ENCODE peak calls at places on chromosomes 1 and 21, in five cellular contexts. D, I, M, U and X are unnamed samples.

GRCh38 chr1:192575499-192576189 is at the start of gene RGS1:
- DNase-seq in I (no peak), D (peak), M (peak), U (no peak), X (no peak)

GRCh38 chr1:21956720-21957552 is 19.8 kb upstream of the HSPG2 start:
- DNase-seq in U (peak), I (no peak), M (peak), D (peak), X (peak)

GRCh38 chr1:76073471-76073870 is 1.1 kb upstream of the ST6GALNAC3 start:
- DNase-seq in U (peak), M (no peak), D (no peak), I (no peak), X (no peak)

GRCh38 chr1:31571340-31572295 is 4.7 kb upstream of the TINAGL1 start:
- DNase-seq in I (no peak), U (no peak), D (no peak), M (no peak), X (no peak)

GRCh38 chr1:202692959-202693555 is 17.2 kb downstream of the SYT2 start:
- DNase-seq in D (peak), U (peak), I (peak), M (peak), X (peak)

GRCh38 chr1:178055779-178056471 is 38.0 kb upstream of the RASAL2 start:
- DNase-seq in I (no peak), U (no peak), M (no peak), D (peak), X (peak)

GRCh38 chr1:154342836-154343472 is 17.6 kb downstream of the ATP8B2 start:
- DNase-seq in I (no peak), U (no peak), D (no peak), M (peak), X (no peak)

GRCh38 chr1:170296642-170297041 is 150.9 kb downstream of the NTMT2 start:
- DNase-seq in M (no peak), U (peak), I (no peak), D (no peak), X (no peak)

GRCh38 chr1:217911908-217912307 is 280.8 kb downstream of the SPATA17 start:
- DNase-seq in M (no peak), U (no peak), D (no peak), I (no peak), X (no peak)

GRCh38 chr1:58883037-58883887 is 99.4 kb upstream of the JUN start:
- DNase-seq in U (peak), D (no peak), I (peak), M (no peak), X (peak)

GRCh38 chr1:228045405-228045804 is 37.1 kb upstream of the ARF1 start:
- DNase-seq in D (no peak), U (no peak), M (no peak), I (no peak), X (no peak)

GRCh38 chr1:41424581-41425118 is 59.8 kb downstream of the EDN2 start:
- DNase-seq in M (no peak), D (no peak), U (no peak), I (no peak), X (no peak)

GRCh38 chr21:26715878-26716506 is 129.2 kb downstream of the ADAMTS1 start:
- DNase-seq in D (peak), M (no peak), U (peak), I (peak), X (peak)

GRCh38 chr1:32393832-32394140 is 455 bp downstream of the BSDC1 start:
- DNase-seq in D (no peak), I (no peak), M (no peak), U (peak), X (peak)

GRCh38 chr1:52037402-52037814 is 3.8 kb upstream of the KTI12 start:
- DNase-seq in M (no peak), U (peak), I (no peak), D (no peak), X (no peak)

GRCh38 chr1:229392936-229393335 is 41.0 kb downstream of the ACTA1 start:
- DNase-seq in I (no peak), D (no peak), U (no peak), M (no peak), X (no peak)

GRCh38 chr1:205068457-205069035 is 15.7 kb downstream of the TMEM81 start:
- DNase-seq in U (peak), I (no peak), M (no peak), D (no peak), X (no peak)

GRCh38 chr1:21620011-21620410 is 49.1 kb downstream of the RAP1GAP start:
- DNase-seq in M (no peak), I (no peak), U (no peak), D (no peak), X (no peak)

GRCh38 chr1:97091679-97092078 is 370.1 kb downstream of the PTBP2 start:
- DNase-seq in I (no peak), U (no peak), M (no peak), D (no peak), X (peak)

GRCh38 chr21:40173833-40174232 is 306.6 kb downstream of the PCP4 start:
- DNase-seq in U (no peak), M (no peak), D (no peak), I (no peak), X (no peak)

GRCh38 chr1:100452641-100453040 is 85.3 kb upstream of the GPR88 start:
- DNase-seq in M (no peak), D (peak), I (no peak), U (no peak), X (no peak)

GRCh38 chr1:187626056-187626455 is 797.3 kb downstream of the PLA2G4A start:
- DNase-seq in I (no peak), U (no peak), M (no peak), D (no peak), X (no peak)

GRCh38 chr1:204128964-204129896 is 22.6 kb downstream of the ETNK2 start:
- DNase-seq in U (peak), D (peak), I (peak), M (peak), X (peak)

GRCh38 chr21:41957991-41958766 is 4.4 kb upstream of the C2CD2 start:
- DNase-seq in U (peak), D (no peak), M (no peak), I (no peak), X (peak)

GRCh38 chr1:57337623-57338022 is 86.2 kb downstream of the DAB1 start:
- DNase-seq in D (no peak), I (no peak), U (no peak), M (no peak), X (no peak)

GRCh38 chr1:218156602-218157001 is 128.5 kb upstream of the RRP15 start:
- DNase-seq in I (no peak), D (no peak), M (no peak), U (no peak), X (no peak)

GRCh38 chr21:23398726-23399125 is 2208.6 kb downstream of the MRPL39 start:
- DNase-seq in M (no peak), D (no peak), I (no peak), U (no peak), X (no peak)

GRCh38 chr1:118993712-118994049 is 5.5 kb upstream of the TBX15 start:
- DNase-seq in D (no peak), M (no peak), U (no peak), I (no peak), X (no peak)

GRCh38 chr1:40665335-40666171 is at the start of gene RIMS3:
- DNase-seq in U (peak), M (peak), I (peak), D (peak), X (peak)

GRCh38 chr1:208088319-208088718 is 155.9 kb downstream of the PLXNA2 start:
- DNase-seq in D (no peak), U (no peak), I (no peak), M (no peak), X (peak)

GRCh38 chr1:40745180-40745579 is 38.4 kb upstream of the KCNQ4 start:
- DNase-seq in M (no peak), D (no peak), I (no peak), U (peak), X (no peak)

GRCh38 chr1:204080163-204080903 is 7.4 kb downstream of the SOX13 start:
- DNase-seq in U (peak), I (peak), M (no peak), D (no peak), X (peak)